ENCODE peak calls at places on chromosomes 16 and 17, in nine cellular contexts. W is AG09309; S is NCI-H460; L is WTC11; R is T-helper 2 cell; N is BE2C; Q is nucleus accumbens; I is stimulated activated CD4-positive, alpha-beta T cell treated with anti-CD3 and anti-CD28 coated beads, Interleukin-4, amount 100 ng/mL, for 1 hour; X is cerebellar nuclear complex. E is an unnamed sample.
A peak's percentile ranks its signal among the peaks of the same experiment; 100 is the strongest.

GRCh38 chr17:51676691-51677487 is 416.5 kb downstream of the UTP18 start:
- DNase-seq in W (no peak), S (no peak), L (no peak), R (peak; percentile 59), N (no peak), Q (no peak), I (no peak), X (no peak), E (no peak)

GRCh38 chr16:87324411-87325275 is 7.5 kb upstream of the C16orf95 start:
- DNase-seq in W (no peak), S (peak; percentile 11), L (peak; percentile 78), R (peak; percentile 50), N (peak; percentile 68), Q (peak; percentile 18), I (peak; percentile 39), X (no peak), E (peak; percentile 62)

GRCh38 chr17:63358111-63358839 is 87.8 kb downstream of the CYB561 start:
- DNase-seq in W (peak; percentile 87), S (no peak), L (no peak), R (no peak), N (no peak), Q (no peak), I (no peak), X (no peak), E (no peak)

GRCh38 chr17:2916362-2916928 is 120.2 kb downstream of the RAP1GAP2 start:
- DNase-seq in W (no peak), S (no peak), L (no peak), R (no peak), N (no peak), Q (no peak), I (no peak), X (no peak), E (no peak)

GRCh38 chr17:75720656-75721462 is at the start of gene ITGB4:
- DNase-seq in W (no peak), S (no peak), L (peak; percentile 87), R (peak; percentile 66), N (no peak), Q (peak; percentile 55), I (peak; percentile 60), X (no peak), E (peak; percentile 98)

GRCh38 chr17:31820691-31821435 is 38.2 kb downstream of the COPRS start:
- DNase-seq in W (no peak), S (no peak), L (no peak), R (no peak), N (no peak), Q (no peak), I (no peak), X (no peak), E (no peak)

GRCh38 chr17:14332331-14332730 is 31.4 kb downstream of the HS3ST3B1 start:
- DNase-seq in W (no peak), S (no peak), L (peak; percentile 41), R (no peak), N (no peak), Q (no peak), I (no peak), X (no peak), E (no peak)

GRCh38 chr17:46013502-46014165 is 14.6 kb downstream of the STH start:
- DNase-seq in W (peak; percentile 39), S (no peak), L (no peak), R (no peak), N (peak; percentile 47), Q (peak; percentile 36), I (no peak), X (no peak), E (no peak)

GRCh38 chr17:83190601-83191387 is 111.4 kb downstream of the METRNL start:
- DNase-seq in W (no peak), S (no peak), L (no peak), R (no peak), N (no peak), Q (no peak), I (no peak), X (no peak), E (peak; percentile 47)

GRCh38 chr17:81536299-81537290 is 8.4 kb downstream of the FSCN2 start:
- DNase-seq in W (no peak), S (no peak), L (peak; percentile 46), R (no peak), N (no peak), Q (no peak), I (no peak), X (no peak), E (no peak)

E was measured in RWPE2.